ENCODE peak calls at places on chromosomes 16 and 17, in ten cellular contexts. X, N, I, J, Y, S, D, Q, C and T are unnamed samples.

GRCh38 chr17:31085563-31085962 is 9.2 kb upstream of the NF1 start:
- DNase-seq in Q (no peak), N (no peak), Y (no peak), S (no peak), D (no peak), I (peak), J (no peak), C (no peak), X (no peak), T (no peak)

GRCh38 chr16:4111748-4112696 is 4.2 kb downstream of the ADCY9 start:
- DNase-seq in X (no peak), Y (no peak), I (no peak), N (no peak), D (no peak), J (no peak), S (no peak), C (peak), Q (no peak), T (no peak)

GRCh38 chr16:54370653-54371052 is 84.1 kb upstream of the IRX3 start:
- DNase-seq in D (no peak), S (no peak), N (no peak), J (no peak), I (peak), Q (peak), Y (no peak), X (peak), C (no peak), T (no peak)

GRCh38 chr17:50212121-50212843 is 10.9 kb upstream of the COL1A1 start:
- DNase-seq in S (no peak), N (no peak), C (no peak), I (peak), Y (no peak), D (no peak), J (no peak), Q (peak), X (no peak), T (no peak)

GRCh38 chr16:293043-293775 is 10.2 kb downstream of the PDIA2 start:
- DNase-seq in S (no peak), X (no peak), N (no peak), I (no peak), Y (no peak), Q (no peak), D (no peak), J (no peak), C (no peak), T (peak)

GRCh38 chr16:57186630-57187507 is 740 bp downstream of the RSPRY1 start:
- DNase-seq in J (no peak), S (peak), C (no peak), Y (no peak), I (peak), D (no peak), N (no peak), Q (no peak), X (no peak), T (no peak)

GRCh38 chr16:51267676-51268075 is 116.6 kb upstream of the SALL1 start:
- DNase-seq in N (no peak), C (no peak), D (no peak), S (no peak), I (no peak), Y (no peak), J (no peak), Q (no peak), X (no peak), T (no peak)

GRCh38 chr16:23324727-23325126 is 22.6 kb downstream of the SCNN1B start:
- DNase-seq in N (no peak), Q (peak), S (no peak), X (peak), D (no peak), Y (no peak), J (no peak), C (no peak), I (no peak), T (peak)

GRCh38 chr17:78255029-78255656 is 23.7 kb downstream of the TMEM235 start:
- DNase-seq in X (no peak), Q (no peak), S (no peak), D (no peak), C (no peak), I (no peak), J (no peak), N (no peak), Y (no peak), T (no peak)

GRCh38 chr17:19237389-19238166 is 412 bp downstream of the EPN2 start:
- DNase-seq in D (no peak), I (no peak), Q (peak), Y (peak), C (no peak), J (peak), N (no peak), X (peak), S (peak), T (peak)

GRCh38 chr16:28596840-28597691 is at the start of gene SULT1A2:
- DNase-seq in Q (no peak), S (no peak), J (no peak), N (no peak), Y (no peak), I (peak), C (no peak), D (no peak), X (no peak), T (no peak)

GRCh38 chr17:43018008-43018853 is 4.0 kb downstream of the VAT1 start:
- DNase-seq in C (no peak), Q (no peak), N (no peak), I (no peak), Y (no peak), D (peak), J (no peak), X (no peak), S (no peak), T (no peak)

GRCh38 chr16:82971126-82971525 is 344.4 kb downstream of the CDH13 start:
- DNase-seq in X (no peak), Y (no peak), Q (no peak), J (no peak), S (no peak), N (no peak), C (no peak), D (no peak), I (no peak), T (no peak)

GRCh38 chr16:24005577-24005976 is 169.8 kb downstream of the PRKCB start:
- DNase-seq in D (no peak), X (no peak), J (no peak), Q (no peak), Y (no peak), N (no peak), S (no peak), I (no peak), C (no peak), T (no peak)

GRCh38 chr17:63275968-63276349 is 170.1 kb downstream of the CYB561 start:
- DNase-seq in C (no peak), N (no peak), D (no peak), I (no peak), X (no peak), J (no peak), S (no peak), Y (no peak), Q (no peak), T (no peak)

GRCh38 chr17:39677581-39678339 is 9.5 kb downstream of the PNMT start:
- DNase-seq in Q (no peak), N (no peak), X (peak), D (no peak), C (no peak), Y (no peak), I (no peak), J (no peak), S (no peak), T (peak)

GRCh38 chr16:63080736-63081135 is 1044.5 kb upstream of the CDH8 start:
- DNase-seq in S (no peak), I (no peak), Y (no peak), N (no peak), D (no peak), Q (no peak), J (no peak), X (no peak), C (no peak), T (no peak)

GRCh38 chr17:40281663-40282062 is 6.0 kb upstream of the CDC6 start:
- DNase-seq in D (no peak), J (no peak), C (no peak), I (no peak), X (no peak), Y (no peak), S (no peak), Q (peak), N (no peak), T (no peak)

GRCh38 chr17:40818343-40818732 is 4.1 kb downstream of the KRT10 start:
- DNase-seq in N (no peak), D (no peak), C (no peak), Q (no peak), I (no peak), J (no peak), X (no peak), Y (no peak), S (no peak), T (no peak)